ENCODE peak calls at places on chromosomes 4 and X, in six cellular contexts. G, Y, B, P, R and E are unnamed samples.

GRCh38 chr4:186934841-186935443 is 211.3 kb upstream of the FAT1 start:
- DNase-seq in G (no peak), Y (no peak), B (no peak), P (no peak), R (no peak), E (peak; percentile 31)

GRCh38 chrX:41449615-41450014 is 2.5 kb downstream of the NYX start:
- DNase-seq in G (peak; percentile 86), Y (no peak), B (no peak), P (no peak), R (no peak), E (peak; percentile 28)

GRCh38 chrX:17744896-17745523 is 7.7 kb downstream of the SCML1 start:
- DNase-seq in G (no peak), Y (no peak), B (no peak), P (no peak), R (no peak), E (peak; percentile 3)

GRCh38 chr4:152045781-152046571 is 285.2 kb upstream of the GATB start:
- DNase-seq in G (no peak), Y (peak; percentile 69), B (no peak), P (no peak), R (peak; percentile 36), E (no peak)

GRCh38 chrX:6694977-6695376 is 160.1 kb upstream of the VCX3A start:
- DNase-seq in G (no peak), Y (no peak), B (no peak), P (no peak), R (no peak), E (no peak)

GRCh38 chrX:11968470-11968869 is 169.8 kb upstream of the FRMPD4 start:
- DNase-seq in G (no peak), Y (no peak), B (no peak), P (no peak), R (no peak), E (no peak)

GRCh38 chr4:186297013-186297645 is 31.1 kb downstream of the F11 start:
- DNase-seq in G (peak; percentile 36), Y (no peak), B (peak; percentile 12), P (peak; percentile 73), R (no peak), E (peak; percentile 40)

GRCh38 chr4:92235741-92236140 is 68.0 kb upstream of the GRID2 start:
- DNase-seq in G (no peak), Y (no peak), B (no peak), P (no peak), R (no peak), E (peak; percentile 32)

GRCh38 chr4:182764642-182765041 is 152.5 kb downstream of the DCTD start:
- DNase-seq in G (no peak), Y (no peak), B (no peak), P (no peak), R (no peak), E (no peak)

GRCh38 chr4:37693450-37694190 is 7.4 kb upstream of the RELL1 start:
- DNase-seq in G (no peak), Y (no peak), B (peak; percentile 35), P (no peak), R (no peak), E (peak; percentile 84)

GRCh38 chrX:41688154-41688553 is 619 bp upstream of the GPR34 start:
- DNase-seq in G (peak; percentile 30), Y (no peak), B (no peak), P (no peak), R (no peak), E (no peak)

GRCh38 chrX:104270212-104270611 is 15.5 kb upstream of the ESX1 start:
- DNase-seq in G (no peak), Y (no peak), B (no peak), P (no peak), R (no peak), E (no peak)

GRCh38 chrX:19862634-19863236 is 24.7 kb downstream of the SH3KBP1 start:
- DNase-seq in G (no peak), Y (no peak), B (no peak), P (no peak), R (no peak), E (no peak)

GRCh38 chrX:149222040-149222439 is 283.1 kb downstream of the IDS start:
- DNase-seq in G (no peak), Y (no peak), B (no peak), P (no peak), R (no peak), E (peak; percentile 1)

GRCh38 chrX:17038681-17039161 is 92.3 kb downstream of the REPS2 start:
- DNase-seq in G (peak; percentile 71), Y (no peak), B (no peak), P (peak; percentile 6), R (no peak), E (peak; percentile 72)

GRCh38 chrX:39705299-39705698 is 392.5 kb downstream of the BCOR start:
- DNase-seq in G (peak; percentile 45), Y (peak; percentile 72), B (peak; percentile 35), P (no peak), R (peak; percentile 4), E (peak; percentile 93)

GRCh38 chr4:31088600-31089230 is 368.5 kb downstream of the PCDH7 start:
- DNase-seq in G (no peak), Y (no peak), B (no peak), P (no peak), R (no peak), E (no peak)

GRCh38 chr4:148542922-148543623 is 100.9 kb upstream of the NR3C2 start:
- DNase-seq in G (no peak), Y (no peak), B (no peak), P (no peak), R (no peak), E (no peak)

GRCh38 chrX:11427082-11428033 is 134.1 kb downstream of the AMELX start:
- DNase-seq in G (no peak), Y (peak; percentile 61), B (no peak), P (peak; percentile 26), R (peak; percentile 8), E (no peak)

GRCh38 chr4:123558865-123559264 is 162.3 kb downstream of the SPRY1 start:
- DNase-seq in G (no peak), Y (no peak), B (no peak), P (no peak), R (no peak), E (no peak)

GRCh38 chr4:124807421-124807820 is 94.9 kb upstream of the ANKRD50 start:
- DNase-seq in G (no peak), Y (no peak), B (no peak), P (no peak), R (no peak), E (no peak)